ENCODE peak calls at places on chromosomes 7 and 10, in four cellular contexts. P is hepatocyte; Q is stimulated activated CD4-positive, alpha-beta T cell treated with anti-CD3 and anti-CD28 coated beads, Interleukin-15, amount 100 ng/mL, for 48 hours; E is SK-N-DZ. H is an unnamed sample.

GRCh38 chr10:76242956-76243355 is 811.5 kb downstream of the LRMDA start:
- DNase-seq in P (no peak), Q (no peak), E (no peak), H (no peak)

GRCh38 chr7:155744931-155745683 is 67.2 kb downstream of the SHH start:
- DNase-seq in P (no peak), Q (no peak), E (no peak), H (no peak)

GRCh38 chr7:158568974-158569857 is 18.4 kb downstream of the PTPRN2 start:
- DNase-seq in P (no peak), Q (no peak), E (no peak), H (no peak)

GRCh38 chr7:2567663-2568238 is 9.0 kb downstream of the IQCE start:
- DNase-seq in P (peak), Q (no peak), E (peak), H (no peak)

GRCh38 chr10:125107972-125108580 is 52.3 kb downstream of the CTBP2 start:
- DNase-seq in P (no peak), Q (no peak), E (no peak), H (no peak)

GRCh38 chr7:33276325-33276724 is 147.0 kb downstream of the BBS9 start:
- DNase-seq in P (no peak), Q (no peak), E (no peak), H (no peak)

GRCh38 chr7:102992820-102993531 is 80.2 kb downstream of the LRRC17 start:
- DNase-seq in P (peak), Q (no peak), E (peak), H (no peak)

GRCh38 chr7:82818091-82818620 is 344.5 kb downstream of the PCLO start:
- DNase-seq in P (no peak), Q (no peak), E (no peak), H (no peak)

GRCh38 chr7:153510674-153511073 is 541.5 kb upstream of the DPP6 start:
- DNase-seq in P (no peak), Q (no peak), E (no peak), H (no peak)

GRCh38 chr7:44277851-44278250 is 47.5 kb downstream of the CAMK2B start:
- DNase-seq in P (no peak), Q (no peak), E (no peak), H (no peak)

GRCh38 chr7:1592299-1592842 is 22.5 kb upstream of the PSMG3 start:
- DNase-seq in P (no peak), Q (no peak), E (no peak), H (no peak)

GRCh38 chr7:149731207-149731955 is 42.0 kb downstream of the ZNF467 start:
- DNase-seq in P (no peak), Q (no peak), E (no peak), H (no peak)

GRCh38 chr7:126443951-126444350 is 808.8 kb downstream of the GRM8 start:
- DNase-seq in P (no peak), Q (no peak), E (no peak), H (no peak)

GRCh38 chr7:149854611-149855367 is 16.6 kb downstream of the ZNF862 start:
- DNase-seq in P (peak), Q (no peak), E (peak), H (no peak)

GRCh38 chr7:2109936-2110585 is 122.7 kb downstream of the MAD1L1 start:
- DNase-seq in P (peak), Q (peak), E (no peak), H (no peak)

GRCh38 chr7:75756340-75757297 is 15.4 kb downstream of the CCL26 start:
- DNase-seq in P (peak), Q (no peak), E (no peak), H (no peak)

GRCh38 chr10:29895436-29895835 is 163.9 kb downstream of the JCAD start:
- DNase-seq in P (peak), Q (no peak), E (no peak), H (no peak)

GRCh38 chr7:117262546-117262945 is 60.3 kb downstream of the WNT2 start:
- DNase-seq in P (no peak), Q (no peak), E (no peak), H (no peak)

GRCh38 chr10:110430369-110431273 is 67.1 kb upstream of the DUSP5 start:
- DNase-seq in P (no peak), Q (no peak), E (no peak), H (no peak)

GRCh38 chr7:128827248-128827958 is 2.8 kb upstream of the FLNC start:
- DNase-seq in P (peak), Q (no peak), E (peak), H (no peak)

GRCh38 chr10:3873728-3874461 is 88.9 kb upstream of the KLF6 start:
- DNase-seq in P (peak), Q (no peak), E (no peak), H (peak)

GRCh38 chr7:142088022-142088714 is 23.4 kb upstream of the MGAM2 start:
- DNase-seq in P (no peak), Q (no peak), E (no peak), H (no peak)

GRCh38 chr7:127258111-127258510 is 5.4 kb upstream of the GRM8 start:
- DNase-seq in P (no peak), Q (no peak), E (no peak), H (no peak)

GRCh38 chr10:102729090-102730026 is 14.4 kb upstream of the WBP1L start:
- DNase-seq in P (peak), Q (peak), E (peak), H (peak)

GRCh38 chr7:116316838-116317612 is 106.7 kb downstream of the TES start:
- DNase-seq in P (peak), Q (peak), E (no peak), H (no peak)

GRCh38 chr7:11343818-11344413 is 370.2 kb downstream of the PHF14 start:
- DNase-seq in P (peak), Q (no peak), E (peak), H (peak)

GRCh38 chr10:44913312-44914079 is 2.4 kb downstream of the TMEM72 start:
- DNase-seq in P (peak), Q (no peak), E (no peak), H (no peak)

GRCh38 chr10:131195552-131196159 is 115.9 kb downstream of the TCERG1L start:
- DNase-seq in P (no peak), Q (no peak), E (no peak), H (no peak)

GRCh38 chr10:57026307-57026706 is 665.2 kb upstream of the ZWINT start:
- DNase-seq in P (no peak), Q (no peak), E (no peak), H (no peak)

GRCh38 chr7:20307901-20308300 is 22.8 kb upstream of the ITGB8 start:
- DNase-seq in P (no peak), Q (no peak), E (no peak), H (no peak)

GRCh38 chr7:84022686-84023308 is 171.8 kb downstream of the SEMA3A start:
- DNase-seq in P (peak), Q (no peak), E (no peak), H (no peak)

GRCh38 chr7:27239780-27240731 is 2.5 kb upstream of the EVX1 start:
- DNase-seq in P (no peak), Q (no peak), E (no peak), H (no peak)

GRCh38 chr10:127406018-127406550 is 143.0 kb upstream of the NPS start:
- DNase-seq in P (no peak), Q (no peak), E (no peak), H (no peak)

GRCh38 chr10:96380821-96381220 is 22.0 kb upstream of the OPALIN start:
- DNase-seq in P (no peak), Q (no peak), E (no peak), H (no peak)

GRCh38 chr10:19985745-19986144 is 169.5 kb downstream of the PLXDC2 start:
- DNase-seq in P (no peak), Q (no peak), E (no peak), H (no peak)